ENCODE peak calls at places on chromosomes 6 and 20, in four cellular contexts. C is K562, B is H1, X is SK-N-SH. U is an unnamed sample.

GRCh38 chr6:139586273-139586672 is 211.8 kb upstream of the CITED2 start:
- DNase-seq in B (no peak), C (no peak), X (no peak), U (no peak)

GRCh38 chr20:58344741-58345140 is 35.2 kb downstream of the RAB22A start:
- DNase-seq in C (no peak), X (no peak), B (no peak), U (no peak)

GRCh38 chr20:50434653-50435396 is 75.4 kb upstream of the PTPN1 start:
- DNase-seq in C (no peak), X (no peak), B (no peak), U (no peak)

GRCh38 chr6:79630883-79631799 is at the start of gene SH3BGRL2:
- DNase-seq in C (peak; percentile 64), B (peak; percentile 33), X (peak; percentile 95), U (peak; percentile 91)

GRCh38 chr20:4083103-4083864 is 67.9 kb upstream of the RNF24 start:
- DNase-seq in X (no peak), C (no peak), B (no peak), U (no peak)

GRCh38 chr20:11850901-11851300 is 66.8 kb upstream of the BTBD3 start:
- DNase-seq in X (no peak), C (no peak), B (no peak), U (no peak)

GRCh38 chr20:63099426-63100267 is 92.9 kb upstream of the BHLHE23 start:
- DNase-seq in B (no peak), C (no peak), X (no peak), U (peak; percentile 10)

GRCh38 chr6:143157146-143157545 is 96.5 kb downstream of the AIG1 start:
- DNase-seq in C (no peak), B (no peak), X (no peak), U (no peak)

GRCh38 chr6:32968770-32969684 is 633 bp downstream of the BRD2 start:
- DNase-seq in X (peak; percentile 86), B (peak; percentile 90), C (peak; percentile 90), U (peak; percentile 82)

GRCh38 chr6:16370943-16371342 is 132.6 kb downstream of the GMPR start:
- DNase-seq in C (no peak), X (no peak), B (no peak), U (no peak)

GRCh38 chr20:44056010-44056698 is 130.8 kb downstream of the JPH2 start:
- DNase-seq in B (peak; percentile 29), C (no peak), X (peak; percentile 82), U (peak; percentile 70)

GRCh38 chr6:74581681-74582080 is 624.2 kb downstream of the COL12A1 start:
- DNase-seq in B (no peak), X (no peak), C (no peak), U (no peak)

GRCh38 chr6:9710574-9710973 is 704.3 kb downstream of the TFAP2A start:
- DNase-seq in C (no peak), X (no peak), B (no peak), U (no peak)

GRCh38 chr6:20652691-20653479 is 118.6 kb downstream of the CDKAL1 start:
- DNase-seq in X (no peak), C (no peak), B (no peak), U (no peak)

GRCh38 chr20:4729265-4729664 is 7.6 kb downstream of the PRND start:
- DNase-seq in B (no peak), X (no peak), C (no peak), U (no peak)

GRCh38 chr6:4664117-4664626 is 112.0 kb upstream of the CDYL start:
- DNase-seq in B (no peak), X (no peak), C (peak; percentile 41), U (no peak)

GRCh38 chr6:11977738-11978137 is 34.4 kb upstream of the HIVEP1 start:
- DNase-seq in X (no peak), B (no peak), C (no peak), U (no peak)

GRCh38 chr20:38084425-38084951 is 50.9 kb downstream of the RPRD1B start:
- DNase-seq in B (no peak), C (no peak), X (no peak), U (no peak)

GRCh38 chr6:40894962-40895799 is 143.8 kb downstream of the UNC5CL start:
- DNase-seq in B (peak; percentile 46), C (peak; percentile 57), X (peak; percentile 36), U (peak; percentile 82)

GRCh38 chr20:4014031-4014474 is 1.3 kb downstream of the RNF24 start:
- DNase-seq in X (peak; percentile 61), C (peak; percentile 12), B (no peak), U (no peak)

GRCh38 chr6:17863971-17864754 is 123.3 kb downstream of the KIF13A start:
- DNase-seq in C (no peak), B (no peak), X (no peak), U (no peak)

GRCh38 chr20:17505664-17506517 is 25.3 kb downstream of the BFSP1 start:
- DNase-seq in C (peak; percentile 46), B (no peak), X (no peak), U (no peak)

GRCh38 chr6:87154641-87155271 is 609 bp upstream of the ZNF292 start:
- DNase-seq in X (peak; percentile 59), C (peak; percentile 39), B (no peak), U (no peak)
- TF ChIP-seq TEAD4 in X (peak; percentile 6), C (no peak), B (no peak), U (no peak)

GRCh38 chr6:42117843-42118161 is 24.6 kb downstream of the C6orf132 start:
- DNase-seq in B (no peak), X (no peak), C (no peak), U (no peak)
- TF ChIP-seq TEAD4 in B (no peak), X (no peak), C (no peak), U (no peak)

DNA sequence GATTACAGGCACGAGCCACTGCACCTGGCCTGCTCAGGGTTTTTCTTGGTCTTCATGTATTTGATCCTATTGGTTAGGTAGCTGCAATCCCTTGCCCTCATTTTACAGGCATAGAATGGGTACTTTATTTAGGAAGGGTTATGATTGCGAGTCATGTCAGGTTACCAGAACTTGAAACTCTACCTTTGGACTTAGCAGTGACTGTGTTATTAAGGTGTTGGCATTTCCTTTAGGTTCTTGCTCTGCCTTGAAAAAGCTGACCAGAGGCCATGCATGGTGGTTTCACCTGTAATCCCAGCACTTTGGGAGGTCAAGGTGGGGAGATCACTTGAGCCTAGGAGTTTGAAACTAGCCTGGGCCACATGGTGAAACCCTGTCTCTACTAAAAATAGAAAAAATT is 24.5 kb downstream of the JARID2 start:
- DNase-seq in B (no peak), X (no peak), C (no peak), U (no peak)
- TF ChIP-seq TEAD4 in B (no peak), X (no peak), C (no peak), U (no peak)

GRCh38 chr6:125316621-125317020 is 14.9 kb upstream of the HDDC2 start:
- DNase-seq in X (no peak), B (no peak), C (no peak), U (no peak)
- TF ChIP-seq TEAD4 in X (no peak), B (no peak), C (no peak), U (no peak)